ENCODE peak calls at places on chromosomes 11 and 22, in eight cellular contexts. W is ovary, D is HCT116, E is right atrium auricular region, T is stomach, Q is hepatocyte, M is cardiac muscle cell, L is mucosa of descending colon. J is an unnamed sample. For H3K36me3, the result is how much of the 10 kb centered on the place peaks cover.

GRCh38 chr11:35412285-35412684 is 7.1 kb downstream of the SLC1A2 start:
- DNase-seq in L (no peak), T (no peak), Q (no peak), D (no peak), W (no peak), E (no peak), M (peak), J (no peak)

GRCh38 chr11:9703280-9703679 is 39.4 kb downstream of the SWAP70 start:
- DNase-seq in D (no peak), T (no peak), M (no peak), W (no peak), L (peak), E (no peak), Q (no peak), J (no peak)

GRCh38 chr22:42862045-42862734 is 5.1 kb upstream of the ARFGAP3 start:
- DNase-seq in T (no peak), L (no peak), M (no peak), W (no peak), E (no peak), D (no peak), Q (peak), J (no peak)

GRCh38 chr11:83816572-83817187 is 530.5 kb upstream of the CCDC90B start:
- DNase-seq in E (no peak), T (no peak), Q (peak), W (no peak), D (no peak), M (peak), L (no peak), J (no peak)

GRCh38 chr11:78560826-78561484 is 13.7 kb downstream of the NARS2 start:
- DNase-seq in L (peak), E (no peak), T (no peak), M (peak), Q (no peak), W (no peak), D (no peak), J (no peak)

GRCh38 chr11:64592234-64592615 is 1.2 kb downstream of the SLC22A12 start:
- DNase-seq in E (no peak), Q (no peak), W (peak), D (no peak), T (no peak), L (no peak), M (no peak), J (no peak)

GRCh38 chr22:40196628-40197027 is 18.9 kb downstream of the TNRC6B start:
- DNase-seq in M (peak), L (no peak), D (no peak), E (no peak), Q (peak), W (no peak), T (no peak), J (no peak)

GRCh38 chr11:20511982-20512381 is 87.4 kb upstream of the SLC6A5 start:
- DNase-seq in D (no peak), M (no peak), W (no peak), E (no peak), T (no peak), Q (no peak), L (no peak), J (no peak)

GRCh38 chr11:26227311-26227710 is 104.6 kb upstream of the ANO3 start:
- DNase-seq in T (no peak), D (no peak), W (no peak), M (peak), E (no peak), Q (peak), L (no peak), J (no peak)

GRCh38 chr11:32829680-32830412 is at the start of gene PRRG4:
- DNase-seq in D (no peak), M (peak), Q (peak), L (peak), E (peak), T (peak), W (peak), J (peak)

GRCh38 chr11:123357990-123358827 is 71.9 kb upstream of the GRAMD1B start:
- DNase-seq in T (no peak), W (no peak), M (peak), Q (peak), E (no peak), L (no peak), D (no peak), J (peak)

GRCh38 chr11:81644239-81644840 is 1089.3 kb downstream of the FAM181B start:
- DNase-seq in D (peak), M (peak), Q (peak), E (no peak), W (no peak), T (no peak), L (peak), J (peak)

GRCh38 chr11:798093-798713 is at the start of gene SLC25A22:
- DNase-seq in Q (peak), L (peak), T (peak), M (peak), D (no peak), E (no peak), W (peak), J (peak)

GRCh38 chr11:91686700-91687099 is 537.9 kb upstream of the FAT3 start:
- DNase-seq in E (no peak), L (no peak), M (no peak), Q (no peak), D (no peak), T (no peak), W (no peak), J (no peak)

GRCh38 chr11:34214961-34215805 is 109.8 kb downstream of the NAT10 start:
- DNase-seq in L (no peak), E (no peak), M (no peak), D (peak), T (no peak), W (no peak), Q (peak), J (no peak)

GRCh38 chr11:95659088-95659487 is 130.5 kb downstream of the FAM76B start:
- DNase-seq in L (no peak), T (no peak), D (no peak), E (no peak), Q (no peak), W (no peak), M (no peak), J (no peak)

GRCh38 chr11:111229604-111230003 is 15.9 kb upstream of the POU2AF2 start:
- DNase-seq in W (no peak), E (no peak), L (no peak), D (no peak), M (peak), Q (no peak), T (no peak), J (no peak)

GRCh38 chr22:46764140-46764680 is 1.8 kb downstream of the TBC1D22A start:
- DNase-seq in E (no peak), D (no peak), Q (no peak), M (no peak), L (peak), W (no peak), T (no peak), J (no peak)

GRCh38 chr22:46064236-46064965 is 85.9 kb upstream of the PPARA start:
- DNase-seq in D (no peak), E (no peak), W (peak), L (no peak), M (no peak), T (peak), Q (no peak), J (no peak)

GRCh38 chr11:126502982-126503381 is 147.5 kb downstream of the ST3GAL4 start:
- DNase-seq in M (no peak), D (no peak), L (no peak), T (no peak), E (no peak), W (no peak), Q (no peak), J (no peak)

GRCh38 chr11:102006835-102007566 is 40.2 kb upstream of the CFAP300 start:
- DNase-seq in D (no peak), L (peak), T (peak), E (no peak), Q (no peak), M (no peak), W (no peak), J (no peak)

GRCh38 chr11:113341388-113342165 is 27.2 kb downstream of the TTC12 start:
- DNase-seq in T (no peak), L (no peak), W (no peak), D (no peak), M (no peak), Q (no peak), E (no peak), J (no peak)

GRCh38 chr11:130636672-130637463 is 188.4 kb downstream of the ADAMTS15 start:
- DNase-seq in Q (peak), M (peak), L (no peak), D (peak), E (no peak), W (no peak), T (no peak), J (no peak)

GRCh38 chr22:37517826-37518450 is 1.3 kb downstream of the CARD10 start:
- DNase-seq in E (no peak), M (no peak), W (no peak), T (no peak), L (no peak), D (no peak), Q (no peak), J (no peak)

GRCh38 chr22:30266445-30267381 is at the start of gene OSM:
- DNase-seq in E (peak), T (peak), M (no peak), D (no peak), W (no peak), L (no peak), Q (no peak), J (peak)

GRCh38 chr22:30265131-30265720 is 1.4 kb downstream of the OSM start:
- DNase-seq in W (no peak), L (peak), D (no peak), T (no peak), E (no peak), Q (no peak), M (no peak), J (no peak)

GRCh38 chr22:30268331-30268730 is 1.7 kb upstream of the OSM start:
- DNase-seq in W (no peak), Q (no peak), E (no peak), L (no peak), M (no peak), D (no peak), T (no peak), J (no peak)

GRCh38 chr22:30265851-30266444 is 703 bp downstream of the OSM start:
- DNase-seq in M (no peak), E (no peak), T (peak), L (no peak), W (no peak), D (no peak), Q (no peak), J (peak)

DNA sequence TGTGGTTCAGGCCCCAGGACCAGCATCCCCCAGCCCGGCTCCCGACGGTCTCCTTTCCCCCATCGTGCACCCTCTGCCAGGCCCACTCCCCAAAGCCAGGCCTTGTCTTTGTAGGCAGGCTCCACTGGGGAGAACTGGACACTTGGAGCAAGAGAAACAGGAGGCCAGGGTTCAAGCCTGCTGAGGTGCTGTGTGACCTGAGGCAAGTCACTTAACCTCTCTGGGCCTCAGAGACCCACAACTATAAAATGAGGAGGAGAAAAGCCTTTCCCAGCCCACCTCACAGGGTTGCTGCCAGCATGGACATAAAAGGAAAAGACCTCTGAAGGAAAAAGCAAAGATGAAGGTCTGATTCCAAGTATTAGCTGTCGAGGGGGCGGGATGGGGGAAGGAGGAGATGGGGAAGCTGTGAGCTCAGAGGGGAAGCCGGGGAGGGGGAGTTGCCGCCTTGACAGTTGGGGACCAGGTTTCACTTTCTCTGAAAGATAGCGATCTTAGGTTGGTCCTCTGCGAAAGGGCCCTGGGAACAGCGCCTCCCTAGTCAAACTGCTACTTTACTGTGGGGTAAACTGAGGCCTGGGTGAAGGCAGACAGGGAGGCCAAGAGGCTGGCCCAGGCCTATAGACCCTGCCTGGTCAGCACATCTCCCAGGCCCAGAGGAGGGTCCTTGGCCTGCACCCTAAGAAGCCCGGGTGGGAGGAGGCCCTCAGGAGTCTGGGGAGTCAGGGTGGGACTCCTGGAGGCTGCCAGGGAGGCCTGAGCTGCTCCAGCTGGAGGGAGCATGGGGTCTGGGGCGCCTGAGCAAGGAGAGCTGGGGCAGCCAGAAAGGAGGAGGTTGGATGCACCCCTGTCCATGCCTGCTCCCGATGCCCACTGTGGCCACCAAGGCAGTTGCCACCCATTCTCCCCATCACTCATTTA is 991 bp upstream of the OSM start:
- DNase-seq in T (no peak), E (no peak), W (no peak), L (no peak), D (no peak), Q (no peak), M (no peak), J (no peak)
- H3K4me3 ChIP-seq in T (no peak), E (no peak), W (no peak), L (no peak), D (no peak), Q (no peak), M (no peak), J (peak)

GRCh38 chr11:124625504-124626168 is 3.0 kb downstream of the TBRG1 start:
- DNase-seq in Q (no peak), E (no peak), D (no peak), T (no peak), L (no peak), W (no peak), M (no peak), J (no peak)
- H3K36me3 ChIP-seq in Q (under half), E (under half), D (under half), T (half or more), L (under half), W (under half), M (under half), J (under half)

GRCh38 chr22:18078329-18079041 is 695 bp downstream of the PEX26 start:
- DNase-seq in M (peak), Q (peak), L (peak), W (peak), E (no peak), D (no peak), T (peak), J (peak)
- TF ChIP-seq CTCF in M (peak), Q (no peak), L (no peak), W (no peak), E (no peak), D (no peak), T (no peak), J (no peak)

DNA sequence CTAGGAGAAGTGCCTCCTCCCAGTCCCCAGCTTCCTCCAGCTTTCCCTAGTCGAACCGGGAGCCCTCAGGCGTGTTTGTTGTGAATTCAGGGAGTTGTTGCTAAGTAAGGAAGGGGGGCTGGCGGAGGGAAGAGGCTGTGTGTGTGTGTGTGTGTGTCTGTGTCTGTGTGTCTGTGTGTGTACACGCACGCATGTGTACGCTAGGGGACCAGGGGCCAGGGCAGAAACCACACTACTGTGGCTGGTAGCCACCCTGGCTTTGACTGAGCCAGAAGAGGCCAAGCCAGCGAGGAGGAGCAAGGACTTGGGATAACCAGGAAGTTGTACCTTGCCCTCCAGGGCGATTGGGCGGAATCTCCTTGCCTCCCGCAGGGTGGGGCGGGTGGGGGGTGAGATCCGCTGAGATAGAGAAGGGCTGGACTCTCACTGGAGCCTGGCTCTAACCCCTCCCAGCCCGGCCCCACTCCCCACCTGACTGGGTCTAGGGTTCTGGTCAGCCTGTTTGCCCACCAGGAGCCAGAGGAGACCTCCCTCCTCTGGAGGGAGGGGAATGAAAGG is 7.5 kb downstream of the BCL9L start:
- DNase-seq in Q (peak), T (peak), W (peak), L (peak), D (no peak), E (peak), M (peak), J (no peak)
- H3K4me3 ChIP-seq in Q (no peak), T (peak), W (peak), L (no peak), D (peak), E (peak), M (no peak), J (no peak)

DNA sequence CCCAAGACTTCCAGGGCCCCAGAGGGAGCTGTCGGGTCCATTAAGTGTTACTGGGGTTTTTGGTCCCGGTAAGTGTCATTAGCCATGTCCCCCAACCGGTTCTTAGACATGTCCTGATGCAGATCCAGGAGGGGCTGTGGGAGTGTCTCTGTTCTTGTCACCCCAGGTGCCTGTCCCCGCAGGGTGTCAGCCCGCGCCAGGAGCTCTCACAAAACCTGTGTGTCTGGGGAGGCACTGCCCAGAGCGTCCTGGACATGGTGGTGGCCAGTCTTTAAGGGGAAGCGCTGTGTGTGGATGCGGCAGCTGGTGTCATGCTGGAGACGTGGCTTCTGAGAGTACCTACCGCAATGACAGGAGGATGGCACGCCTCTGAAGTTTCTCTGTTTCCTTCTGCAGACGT is 12.5 kb upstream of the PARVG start:
- DNase-seq in E (no peak), L (no peak), M (no peak), D (no peak), Q (no peak), W (no peak), T (no peak), J (no peak)
- H3K36me3 ChIP-seq in E (under half), L (under half), M (under half), D (under half), Q (under half), W (under half), T (under half), J (under half)

GRCh38 chr11:74090701-74091100 is 80.1 kb downstream of the C2CD3 start:
- DNase-seq in L (no peak), D (no peak), Q (no peak), M (peak), W (no peak), T (no peak), E (no peak), J (no peak)
- TF ChIP-seq CTCF in L (no peak), D (peak), Q (peak), M (peak), W (no peak), T (no peak), E (no peak), J (peak)

DNA sequence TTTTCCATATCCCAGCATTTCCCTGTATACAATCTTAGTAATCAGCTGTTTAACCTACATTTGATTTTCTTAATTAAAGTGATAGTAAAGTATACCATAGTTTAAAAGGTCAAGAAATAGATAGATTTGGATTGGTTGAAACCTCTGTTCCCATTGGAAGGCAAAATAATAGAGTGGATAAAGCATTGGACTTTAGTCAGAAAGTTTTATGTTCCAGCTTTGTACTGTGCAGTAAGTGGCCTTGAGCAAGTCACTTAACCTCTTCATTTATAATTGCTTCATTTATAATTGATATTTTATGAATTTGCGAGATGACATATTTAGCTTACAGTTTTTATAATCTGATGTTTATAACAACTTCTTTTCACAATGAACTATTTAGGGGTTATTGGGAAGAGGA is 3.6 kb downstream of the ZFP91 start:
- DNase-seq in Q (no peak), E (no peak), M (no peak), L (no peak), T (no peak), W (no peak), D (no peak), J (no peak)
- H3K4me3 ChIP-seq in Q (no peak), E (no peak), M (no peak), L (no peak), T (no peak), W (no peak), D (no peak), J (peak)

GRCh38 chr11:121514998-121515671 is 62.4 kb upstream of the SORL1-AS1 start:
- DNase-seq in M (no peak), D (no peak), Q (no peak), E (no peak), L (no peak), T (no peak), W (no peak), J (no peak)

GRCh38 chr11:121510438-121510837 is 57.7 kb upstream of the SORL1-AS1 start:
- DNase-seq in M (no peak), E (no peak), D (no peak), W (no peak), T (no peak), L (no peak), Q (no peak), J (no peak)

GRCh38 chr11:121512468-121513465 is 60.0 kb upstream of the SORL1-AS1 start:
- DNase-seq in T (no peak), E (no peak), W (no peak), Q (no peak), D (no peak), L (no peak), M (no peak), J (no peak)

GRCh38 chr11:121514401-121514981 is 61.7 kb upstream of the SORL1-AS1 start:
- DNase-seq in W (no peak), D (no peak), M (no peak), Q (no peak), L (no peak), E (no peak), T (no peak), J (no peak)

GRCh38 chr11:121513807-121514206 is 61.0 kb upstream of the SORL1-AS1 start:
- DNase-seq in D (no peak), T (no peak), L (no peak), M (no peak), W (no peak), Q (no peak), E (no peak), J (no peak)
- H3K36me3 ChIP-seq in D (under half), T (under half), L (under half), M (under half), W (under half), Q (under half), E (under half), J (under half)

J was measured in GM06990.